ENCODE peak calls at places on chromosomes 7 and 10, in five cellular contexts. One of them, this sample, is unnamed.

GRCh38 chr7:46003896-46004875 is 83.1 kb upstream of the IGFBP3 start:
- DNase-seq in transverse colon: no peak
- DNase-seq in endodermal cell: no peak
- DNase-seq in aorta: no peak
- DNase-seq in fibroblast of lung: peak; percentile 68
- DNase-seq in this sample: no peak

GRCh38 chr7:131562941-131563340 is 6.5 kb upstream of the PODXL start:
- DNase-seq in transverse colon: no peak
- DNase-seq in endodermal cell: no peak
- DNase-seq in aorta: no peak
- DNase-seq in fibroblast of lung: no peak
- DNase-seq in this sample: no peak

GRCh38 chr7:132245539-132245938 is 330.7 kb downstream of the PLXNA4 start:
- DNase-seq in transverse colon: no peak
- DNase-seq in endodermal cell: no peak
- DNase-seq in aorta: no peak
- DNase-seq in fibroblast of lung: no peak
- DNase-seq in this sample: no peak

GRCh38 chr10:86461963-86462804 is 59.4 kb downstream of the WAPL start:
- DNase-seq in transverse colon: no peak
- DNase-seq in endodermal cell: no peak
- DNase-seq in aorta: no peak
- DNase-seq in fibroblast of lung: no peak
- DNase-seq in this sample: no peak

GRCh38 chr10:79299397-79300370 is 47.6 kb upstream of the PPIF start:
- DNase-seq in transverse colon: no peak
- DNase-seq in endodermal cell: no peak
- DNase-seq in aorta: no peak
- DNase-seq in fibroblast of lung: peak; percentile 91
- DNase-seq in this sample: peak; percentile 58

GRCh38 chr7:16914771-16915170 is 33.0 kb upstream of the AGR3 start:
- DNase-seq in transverse colon: peak; percentile 27
- DNase-seq in endodermal cell: no peak
- DNase-seq in aorta: no peak
- DNase-seq in fibroblast of lung: no peak
- DNase-seq in this sample: no peak

GRCh38 chr10:119441151-119441821 is 101.2 kb downstream of the RGS10 start:
- DNase-seq in transverse colon: no peak
- DNase-seq in endodermal cell: no peak
- DNase-seq in aorta: peak; percentile 81
- DNase-seq in fibroblast of lung: peak; percentile 84
- DNase-seq in this sample: no peak

GRCh38 chr7:23618241-23618640 is 21.1 kb downstream of the CCDC126 start:
- DNase-seq in transverse colon: no peak
- DNase-seq in endodermal cell: no peak
- DNase-seq in aorta: no peak
- DNase-seq in fibroblast of lung: no peak
- DNase-seq in this sample: no peak

GRCh38 chr7:142355328-142355727 is 97.5 kb upstream of the PRSS58 start:
- DNase-seq in transverse colon: no peak
- DNase-seq in endodermal cell: no peak
- DNase-seq in aorta: no peak
- DNase-seq in fibroblast of lung: no peak
- DNase-seq in this sample: no peak

GRCh38 chr7:150948791-150949251 is 29.3 kb downstream of the KCNH2 start:
- DNase-seq in transverse colon: no peak
- DNase-seq in endodermal cell: no peak
- DNase-seq in aorta: peak; percentile 50
- DNase-seq in fibroblast of lung: no peak
- DNase-seq in this sample: no peak

GRCh38 chr10:55446603-55447002 is 645.6 kb upstream of the PCDH15 start:
- DNase-seq in transverse colon: no peak
- DNase-seq in endodermal cell: no peak
- DNase-seq in aorta: no peak
- DNase-seq in fibroblast of lung: no peak
- DNase-seq in this sample: no peak

GRCh38 chr7:74059681-74060588 is 23.7 kb upstream of the LIMK1 start:
- DNase-seq in transverse colon: peak; percentile 88
- DNase-seq in endodermal cell: no peak
- DNase-seq in aorta: peak; percentile 75
- DNase-seq in fibroblast of lung: no peak
- DNase-seq in this sample: peak; percentile 69

GRCh38 chr7:106523482-106523881 is 137.5 kb downstream of the CCDC71L start:
- DNase-seq in transverse colon: no peak
- DNase-seq in endodermal cell: no peak
- DNase-seq in aorta: no peak
- DNase-seq in fibroblast of lung: no peak
- DNase-seq in this sample: no peak

GRCh38 chr7:150945853-150946825 is 32.0 kb downstream of the KCNH2 start:
- DNase-seq in transverse colon: peak; percentile 51
- DNase-seq in endodermal cell: no peak
- DNase-seq in aorta: peak; percentile 70
- DNase-seq in fibroblast of lung: no peak
- DNase-seq in this sample: no peak

GRCh38 chr7:63067897-63068585 is 930.6 kb upstream of the ZNF722 start:
- DNase-seq in transverse colon: no peak
- DNase-seq in endodermal cell: no peak
- DNase-seq in aorta: no peak
- DNase-seq in fibroblast of lung: no peak
- DNase-seq in this sample: no peak

GRCh38 chr7:75696263-75697037 is 42.3 kb downstream of the HIP1 start:
- DNase-seq in transverse colon: no peak
- DNase-seq in endodermal cell: no peak
- DNase-seq in aorta: peak; percentile 15
- DNase-seq in fibroblast of lung: no peak
- DNase-seq in this sample: no peak

GRCh38 chr10:117496616-117497028 is 45.9 kb upstream of the EMX2 start:
- DNase-seq in transverse colon: peak; percentile 81
- DNase-seq in endodermal cell: peak; percentile 95
- DNase-seq in aorta: peak; percentile 94
- DNase-seq in fibroblast of lung: peak; percentile 71
- DNase-seq in this sample: peak; percentile 70

GRCh38 chr7:125459038-125459437 is 529.4 kb upstream of the POT1 start:
- DNase-seq in transverse colon: no peak
- DNase-seq in endodermal cell: no peak
- DNase-seq in aorta: no peak
- DNase-seq in fibroblast of lung: no peak
- DNase-seq in this sample: no peak

GRCh38 chr10:128476845-128477244 is 350.6 kb upstream of the MKI67 start:
- DNase-seq in transverse colon: no peak
- DNase-seq in endodermal cell: no peak
- DNase-seq in aorta: peak; percentile 39
- DNase-seq in fibroblast of lung: no peak
- DNase-seq in this sample: no peak

GRCh38 chr10:128484041-128484440 is 357.8 kb upstream of the MKI67 start:
- DNase-seq in transverse colon: no peak
- DNase-seq in endodermal cell: no peak
- DNase-seq in aorta: peak; percentile 44
- DNase-seq in fibroblast of lung: no peak
- DNase-seq in this sample: no peak

GRCh38 chr10:128480601-128481000 is 354.4 kb upstream of the MKI67 start:
- DNase-seq in transverse colon: no peak
- DNase-seq in endodermal cell: no peak
- DNase-seq in aorta: peak; percentile 35
- DNase-seq in fibroblast of lung: no peak
- DNase-seq in this sample: no peak

GRCh38 chr10:128483216-128483615 is 357.0 kb upstream of the MKI67 start:
- DNase-seq in transverse colon: no peak
- DNase-seq in endodermal cell: no peak
- DNase-seq in aorta: peak; percentile 69
- DNase-seq in fibroblast of lung: no peak
- DNase-seq in this sample: no peak

DNA sequence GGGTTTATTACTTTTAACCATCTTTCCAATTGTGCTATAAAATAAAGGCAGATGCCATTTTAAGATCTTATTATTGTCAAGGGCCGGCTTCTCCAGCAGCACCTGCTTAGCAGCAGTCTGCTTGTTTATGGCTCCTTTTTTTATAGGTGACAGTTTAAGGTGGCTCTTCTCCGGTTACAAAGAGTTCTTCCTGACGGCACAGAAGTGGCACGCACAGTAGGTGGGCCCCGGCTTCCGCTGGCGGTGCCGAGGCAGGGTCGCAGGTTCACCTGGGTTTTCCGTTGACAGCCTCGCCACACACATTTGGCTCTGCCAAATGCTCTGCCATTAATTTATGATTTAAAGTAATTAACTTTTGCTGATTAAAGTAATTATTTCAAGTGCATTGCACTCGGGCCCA is 354.9 kb upstream of the MKI67 start:
- DNase-seq in transverse colon: no peak
- DNase-seq in endodermal cell: no peak
- DNase-seq in aorta: peak; percentile 62
- DNase-seq in fibroblast of lung: no peak
- DNase-seq in this sample: no peak
- H3K4me1 ChIP-seq in transverse colon: no peaks in the 10 kb centered on the region
- H3K4me1 ChIP-seq in endodermal cell: no peaks in the 10 kb centered on the region
- H3K4me1 ChIP-seq in aorta: no peaks in the 10 kb centered on the region
- H3K4me1 ChIP-seq in fibroblast of lung: no peaks in the 10 kb centered on the region
- H3K4me1 ChIP-seq in this sample: no peaks in the 10 kb centered on the region

DNA sequence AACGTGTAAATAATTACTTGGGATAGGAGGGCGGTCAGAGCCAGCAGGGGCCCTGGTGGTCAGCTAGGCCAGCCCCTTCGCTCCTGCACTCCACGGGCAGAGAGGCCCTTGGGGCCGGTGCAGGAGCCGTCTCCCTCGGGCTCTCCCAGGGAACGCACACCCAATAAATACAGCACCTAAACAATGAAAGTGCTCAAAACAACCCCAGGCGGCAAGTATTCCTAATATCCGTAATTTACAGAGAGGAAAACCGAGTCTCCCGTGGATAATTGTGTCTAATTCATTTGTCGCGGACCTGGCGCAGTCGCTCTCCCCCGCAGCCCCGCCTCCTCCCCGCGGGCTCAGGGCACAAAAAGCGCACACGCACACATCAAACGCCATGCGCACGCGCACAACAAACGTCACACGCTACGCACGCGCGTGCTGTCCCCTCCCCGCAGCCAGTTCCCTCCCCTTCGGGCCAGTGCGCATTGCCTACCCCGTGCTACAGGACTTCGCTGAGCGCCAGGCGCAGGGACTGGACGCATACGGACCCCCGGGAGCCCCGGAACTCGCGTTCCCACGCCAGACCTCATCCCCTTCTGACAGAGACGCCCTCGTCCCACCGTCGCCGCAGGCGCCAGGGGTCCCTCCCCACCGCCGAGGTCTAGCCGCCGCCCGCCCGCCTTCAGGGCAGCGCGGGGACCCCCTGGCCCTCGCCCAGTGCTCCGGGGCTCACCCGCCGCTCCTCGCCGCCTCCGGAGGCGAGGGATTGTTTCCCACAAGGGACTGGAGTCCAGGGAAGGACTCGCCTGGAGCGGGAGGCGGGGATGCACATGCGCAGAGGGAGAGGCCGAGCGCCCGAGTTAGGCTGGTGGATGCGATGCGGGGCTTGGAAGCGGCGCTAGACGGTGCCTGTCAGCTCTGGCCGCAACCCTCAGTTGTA is at the start of gene ZNF248:
- DNase-seq in transverse colon: peak; percentile 97
- DNase-seq in endodermal cell: no peak
- DNase-seq in aorta: peak; percentile 99
- DNase-seq in fibroblast of lung: peak; percentile 97
- DNase-seq in this sample: peak; percentile 98
- H3K4me3 ChIP-seq in transverse colon: peak within 1 kb of the TSS; percentile 60
- H3K4me3 ChIP-seq in endodermal cell: peak within 1 kb of the TSS; percentile 84
- H3K4me3 ChIP-seq in aorta: peak within 1 kb of the TSS; percentile 99
- H3K4me3 ChIP-seq in fibroblast of lung: peak within 1 kb of the TSS; percentile 71
- H3K4me3 ChIP-seq in this sample: peak within 1 kb of the TSS; percentile 93

DNA sequence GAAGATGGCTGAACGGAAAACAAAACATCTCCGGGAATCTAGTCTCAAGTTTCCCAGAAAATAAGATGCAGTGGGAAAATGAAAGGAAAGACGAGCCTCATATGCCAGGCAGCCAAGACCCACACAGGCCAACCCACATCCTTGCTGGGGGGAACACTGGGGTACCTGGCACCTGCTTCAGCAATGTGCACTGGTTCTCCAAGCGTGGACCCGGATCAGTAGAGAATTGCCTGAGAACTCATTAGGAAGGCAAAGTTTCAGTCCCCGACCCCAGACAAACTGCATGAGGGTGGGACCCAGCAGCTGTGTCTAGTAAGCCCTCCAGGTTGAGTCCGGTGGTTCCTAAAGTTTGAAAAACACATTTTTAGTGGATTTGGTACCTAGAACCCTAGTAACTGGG is 18.4 kb downstream of the FAM53B start:
- DNase-seq in transverse colon: no peak
- DNase-seq in endodermal cell: no peak
- DNase-seq in aorta: peak; percentile 13
- DNase-seq in fibroblast of lung: no peak
- DNase-seq in this sample: no peak
- H3K4me1 ChIP-seq in transverse colon: peaks cover 82% of the 10 kb centered on the region
- H3K4me1 ChIP-seq in endodermal cell: peaks cover 26% of the 10 kb centered on the region
- H3K4me1 ChIP-seq in aorta: no peaks in the 10 kb centered on the region
- H3K4me1 ChIP-seq in fibroblast of lung: no peaks in the 10 kb centered on the region
- H3K4me1 ChIP-seq in this sample: peaks cover 88% of the 10 kb centered on the region

GRCh38 chr7:2637505-2638223 is 5.9 kb downstream of the TTYH3 start:
- DNase-seq in transverse colon: peak; percentile 67
- DNase-seq in endodermal cell: no peak
- DNase-seq in aorta: peak; percentile 81
- DNase-seq in fibroblast of lung: no peak
- DNase-seq in this sample: peak; percentile 69
- H3K4me3 ChIP-seq in transverse colon: no peak overlapping the region
- H3K4me3 ChIP-seq in endodermal cell: no peak overlapping the region
- H3K4me3 ChIP-seq in aorta: no peak overlapping the region
- H3K4me3 ChIP-seq in fibroblast of lung: no peak overlapping the region
- H3K4me3 ChIP-seq in this sample: peak overlapping the region; percentile 18

This sample was measured in psoas muscle.